ENCODE peak calls at places on chromosomes 7 and 10, in eight cellular contexts. One of them, this sample, is unnamed. For H3K9me3, the result is how much of the 10 kb centered on the place peaks cover.

GRCh38 chr7:120311028-120311788 is 38.2 kb downstream of the KCND2 start:
- DNase-seq in right atrium auricular region: no peak
- DNase-seq in DND-41: no peak
- DNase-seq in transverse colon: no peak
- DNase-seq in psoas muscle: no peak
- DNase-seq in uterus: no peak
- DNase-seq in cardiac muscle cell: no peak
- DNase-seq in heart right ventricle: no peak
- DNase-seq in this sample: no peak

GRCh38 chr7:132738254-132738653 is 162.0 kb upstream of the PLXNA4 start:
- DNase-seq in right atrium auricular region: no peak
- DNase-seq in DND-41: no peak
- DNase-seq in transverse colon: no peak
- DNase-seq in psoas muscle: no peak
- DNase-seq in uterus: no peak
- DNase-seq in cardiac muscle cell: peak
- DNase-seq in heart right ventricle: no peak
- DNase-seq in this sample: no peak

GRCh38 chr7:138091073-138091472 is 14.8 kb downstream of the AKR1D1 start:
- DNase-seq in right atrium auricular region: no peak
- DNase-seq in DND-41: no peak
- DNase-seq in transverse colon: no peak
- DNase-seq in psoas muscle: no peak
- DNase-seq in uterus: no peak
- DNase-seq in cardiac muscle cell: no peak
- DNase-seq in heart right ventricle: no peak
- DNase-seq in this sample: no peak

GRCh38 chr7:33886100-33886623 is 19.2 kb upstream of the BMPER start:
- DNase-seq in right atrium auricular region: no peak
- DNase-seq in DND-41: peak
- DNase-seq in transverse colon: no peak
- DNase-seq in psoas muscle: no peak
- DNase-seq in uterus: no peak
- DNase-seq in cardiac muscle cell: no peak
- DNase-seq in heart right ventricle: no peak
- DNase-seq in this sample: peak

GRCh38 chr7:37095122-37095521 is 353.5 kb downstream of the ELMO1 start:
- DNase-seq in right atrium auricular region: no peak
- DNase-seq in DND-41: no peak
- DNase-seq in transverse colon: no peak
- DNase-seq in psoas muscle: no peak
- DNase-seq in uterus: no peak
- DNase-seq in cardiac muscle cell: no peak
- DNase-seq in heart right ventricle: no peak
- DNase-seq in this sample: no peak

GRCh38 chr7:150340024-150340749 is 1.2 kb downstream of the RARRES2 start:
- DNase-seq in right atrium auricular region: no peak
- DNase-seq in DND-41: no peak
- DNase-seq in transverse colon: peak
- DNase-seq in psoas muscle: no peak
- DNase-seq in uterus: peak
- DNase-seq in cardiac muscle cell: peak
- DNase-seq in heart right ventricle: peak
- DNase-seq in this sample: peak

GRCh38 chr7:41955475-41956243 is 252.8 kb upstream of the INHBA start:
- DNase-seq in right atrium auricular region: peak
- DNase-seq in DND-41: no peak
- DNase-seq in transverse colon: peak
- DNase-seq in psoas muscle: peak
- DNase-seq in uterus: peak
- DNase-seq in cardiac muscle cell: peak
- DNase-seq in heart right ventricle: peak
- DNase-seq in this sample: peak

GRCh38 chr7:99193527-99194214 is 14.2 kb downstream of the KPNA7 start:
- DNase-seq in right atrium auricular region: no peak
- DNase-seq in DND-41: no peak
- DNase-seq in transverse colon: no peak
- DNase-seq in psoas muscle: no peak
- DNase-seq in uterus: no peak
- DNase-seq in cardiac muscle cell: peak
- DNase-seq in heart right ventricle: no peak
- DNase-seq in this sample: no peak

GRCh38 chr10:34824870-34825269 is 9.8 kb upstream of the PARD3 start:
- DNase-seq in right atrium auricular region: no peak
- DNase-seq in DND-41: no peak
- DNase-seq in transverse colon: no peak
- DNase-seq in psoas muscle: no peak
- DNase-seq in uterus: no peak
- DNase-seq in cardiac muscle cell: no peak
- DNase-seq in heart right ventricle: no peak
- DNase-seq in this sample: peak

GRCh38 chr10:33064706-33065105 is 106.7 kb upstream of the ITGB1 start:
- DNase-seq in right atrium auricular region: no peak
- DNase-seq in DND-41: no peak
- DNase-seq in transverse colon: no peak
- DNase-seq in psoas muscle: no peak
- DNase-seq in uterus: no peak
- DNase-seq in cardiac muscle cell: peak
- DNase-seq in heart right ventricle: no peak
- DNase-seq in this sample: no peak

GRCh38 chr7:153514006-153514405 is 538.2 kb upstream of the DPP6 start:
- DNase-seq in right atrium auricular region: no peak
- DNase-seq in DND-41: no peak
- DNase-seq in transverse colon: no peak
- DNase-seq in psoas muscle: no peak
- DNase-seq in uterus: no peak
- DNase-seq in cardiac muscle cell: no peak
- DNase-seq in heart right ventricle: no peak
- DNase-seq in this sample: no peak

GRCh38 chr7:33639552-33640197 is 265.7 kb upstream of the BMPER start:
- DNase-seq in right atrium auricular region: no peak
- DNase-seq in DND-41: no peak
- DNase-seq in transverse colon: no peak
- DNase-seq in psoas muscle: no peak
- DNase-seq in uterus: no peak
- DNase-seq in cardiac muscle cell: peak
- DNase-seq in heart right ventricle: no peak
- DNase-seq in this sample: peak

GRCh38 chr10:133151528-133151927 is 8.5 kb upstream of the KNDC1 start:
- DNase-seq in right atrium auricular region: no peak
- DNase-seq in DND-41: no peak
- DNase-seq in transverse colon: no peak
- DNase-seq in psoas muscle: no peak
- DNase-seq in uterus: no peak
- DNase-seq in cardiac muscle cell: no peak
- DNase-seq in heart right ventricle: no peak
- DNase-seq in this sample: peak

GRCh38 chr10:2137549-2138174 is 400.3 kb upstream of the ADARB2 start:
- DNase-seq in right atrium auricular region: no peak
- DNase-seq in DND-41: peak
- DNase-seq in transverse colon: no peak
- DNase-seq in psoas muscle: no peak
- DNase-seq in uterus: no peak
- DNase-seq in cardiac muscle cell: no peak
- DNase-seq in heart right ventricle: no peak
- DNase-seq in this sample: peak

GRCh38 chr7:15358112-15358511 is 203.7 kb downstream of the AGMO start:
- DNase-seq in right atrium auricular region: no peak
- DNase-seq in DND-41: no peak
- DNase-seq in transverse colon: no peak
- DNase-seq in psoas muscle: no peak
- DNase-seq in uterus: no peak
- DNase-seq in cardiac muscle cell: no peak
- DNase-seq in heart right ventricle: no peak
- DNase-seq in this sample: no peak

GRCh38 chr7:25360471-25360870 is 132.2 kb upstream of the NPVF start:
- DNase-seq in right atrium auricular region: no peak
- DNase-seq in DND-41: no peak
- DNase-seq in transverse colon: no peak
- DNase-seq in psoas muscle: no peak
- DNase-seq in uterus: no peak
- DNase-seq in cardiac muscle cell: no peak
- DNase-seq in heart right ventricle: no peak
- DNase-seq in this sample: no peak

GRCh38 chr10:58994226-58995057 is 182.0 kb upstream of the PHYHIPL start:
- DNase-seq in right atrium auricular region: no peak
- DNase-seq in DND-41: no peak
- DNase-seq in transverse colon: no peak
- DNase-seq in psoas muscle: no peak
- DNase-seq in uterus: no peak
- DNase-seq in cardiac muscle cell: no peak
- DNase-seq in heart right ventricle: no peak
- DNase-seq in this sample: no peak

GRCh38 chr7:69365588-69366241 is 232.6 kb upstream of the AUTS2 start:
- DNase-seq in right atrium auricular region: no peak
- DNase-seq in DND-41: no peak
- DNase-seq in transverse colon: no peak
- DNase-seq in psoas muscle: no peak
- DNase-seq in uterus: no peak
- DNase-seq in cardiac muscle cell: peak
- DNase-seq in heart right ventricle: no peak
- DNase-seq in this sample: no peak

GRCh38 chr7:89247207-89247606 is 451.7 kb upstream of the TEX47 start:
- DNase-seq in right atrium auricular region: no peak
- DNase-seq in DND-41: no peak
- DNase-seq in transverse colon: no peak
- DNase-seq in psoas muscle: no peak
- DNase-seq in uterus: no peak
- DNase-seq in cardiac muscle cell: no peak
- DNase-seq in heart right ventricle: no peak
- DNase-seq in this sample: peak

GRCh38 chr7:136585954-136586670 is 282.3 kb upstream of the CHRM2 start:
- DNase-seq in right atrium auricular region: no peak
- DNase-seq in DND-41: no peak
- DNase-seq in transverse colon: no peak
- DNase-seq in psoas muscle: no peak
- DNase-seq in uterus: no peak
- DNase-seq in cardiac muscle cell: no peak
- DNase-seq in heart right ventricle: no peak
- DNase-seq in this sample: no peak

GRCh38 chr10:21260060-21260792 is 265.3 kb downstream of the SKIDA1 start:
- DNase-seq in right atrium auricular region: peak
- DNase-seq in DND-41: no peak
- DNase-seq in transverse colon: no peak
- DNase-seq in psoas muscle: peak
- DNase-seq in uterus: peak
- DNase-seq in cardiac muscle cell: peak
- DNase-seq in heart right ventricle: no peak
- DNase-seq in this sample: no peak

GRCh38 chr10:47283101-47283630 is 16.8 kb upstream of the GDF10 start:
- DNase-seq in right atrium auricular region: no peak
- DNase-seq in DND-41: no peak
- DNase-seq in transverse colon: no peak
- DNase-seq in psoas muscle: no peak
- DNase-seq in uterus: no peak
- DNase-seq in cardiac muscle cell: no peak
- DNase-seq in heart right ventricle: no peak
- DNase-seq in this sample: peak

GRCh38 chr7:47069385-47070076 is 512.4 kb downstream of the TNS3 start:
- DNase-seq in right atrium auricular region: no peak
- DNase-seq in DND-41: no peak
- DNase-seq in transverse colon: no peak
- DNase-seq in psoas muscle: no peak
- DNase-seq in uterus: no peak
- DNase-seq in cardiac muscle cell: no peak
- DNase-seq in heart right ventricle: no peak
- DNase-seq in this sample: no peak

DNA sequence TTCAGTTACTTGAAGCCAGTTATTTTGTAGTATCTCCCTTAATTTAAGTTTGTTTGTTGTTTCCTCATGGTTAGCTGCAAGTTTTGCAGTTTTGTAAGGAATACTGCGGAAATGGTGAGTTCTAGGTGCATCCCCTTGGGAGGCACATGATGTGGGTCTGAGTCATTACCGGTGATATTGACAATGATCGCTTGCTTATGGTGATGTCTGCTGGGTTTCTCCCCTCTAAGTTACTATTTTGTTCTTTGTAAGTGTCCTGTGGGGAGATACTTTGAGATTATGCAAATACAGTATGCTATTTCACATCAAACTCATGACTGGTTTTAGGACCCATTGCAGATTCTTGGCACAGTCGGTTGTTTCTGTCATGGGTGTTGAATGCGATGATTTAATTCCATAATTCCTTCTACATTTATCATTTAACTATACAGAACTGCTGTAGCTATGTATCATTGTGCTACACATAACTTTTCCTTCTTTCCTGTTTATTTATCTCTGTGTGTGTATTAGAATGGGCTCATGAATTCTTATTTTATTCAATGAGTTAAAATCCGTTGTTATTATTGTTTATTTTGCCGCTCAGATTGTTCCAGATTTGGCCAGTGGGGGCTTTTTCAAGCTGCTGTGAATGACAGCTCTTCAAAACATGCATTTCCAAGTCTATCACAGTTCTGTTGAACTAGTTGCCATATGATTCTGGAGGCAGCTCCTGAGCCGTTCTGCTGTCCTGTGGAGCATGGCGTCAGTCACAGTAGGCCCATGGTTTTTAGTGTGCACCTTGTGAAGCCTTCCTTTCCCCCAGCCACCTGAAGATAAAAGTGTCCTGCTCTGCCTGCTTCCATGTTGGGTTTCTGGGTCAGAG is 18.4 kb downstream of the TSPAN14 start:
- DNase-seq in right atrium auricular region: no peak
- DNase-seq in DND-41: no peak
- DNase-seq in transverse colon: no peak
- DNase-seq in psoas muscle: no peak
- DNase-seq in uterus: no peak
- DNase-seq in cardiac muscle cell: peak
- DNase-seq in heart right ventricle: no peak
- DNase-seq in this sample: no peak
- TF ChIP-seq CTCF in right atrium auricular region: no peak
- TF ChIP-seq CTCF in DND-41: no peak
- TF ChIP-seq CTCF in transverse colon: no peak
- TF ChIP-seq CTCF in psoas muscle: no peak
- TF ChIP-seq CTCF in uterus: no peak
- TF ChIP-seq CTCF in cardiac muscle cell: no peak
- TF ChIP-seq CTCF in heart right ventricle: no peak
- TF ChIP-seq CTCF in this sample: no peak

GRCh38 chr10:104318096-104318725 is 20.1 kb downstream of the ITPRIP start:
- DNase-seq in right atrium auricular region: no peak
- DNase-seq in DND-41: no peak
- DNase-seq in transverse colon: no peak
- DNase-seq in psoas muscle: no peak
- DNase-seq in uterus: no peak
- DNase-seq in cardiac muscle cell: no peak
- DNase-seq in heart right ventricle: no peak
- DNase-seq in this sample: no peak
- H3K27ac ChIP-seq in right atrium auricular region: peak
- H3K27ac ChIP-seq in DND-41: no peak
- H3K27ac ChIP-seq in transverse colon: peak
- H3K27ac ChIP-seq in psoas muscle: peak
- H3K27ac ChIP-seq in uterus: peak
- H3K27ac ChIP-seq in cardiac muscle cell: no peak
- H3K27ac ChIP-seq in heart right ventricle: peak
- H3K27ac ChIP-seq in this sample: no peak

GRCh38 chr7:123480107-123480506 is 54.3 kb downstream of the IQUB start:
- DNase-seq in right atrium auricular region: no peak
- DNase-seq in DND-41: no peak
- DNase-seq in transverse colon: no peak
- DNase-seq in psoas muscle: no peak
- DNase-seq in uterus: no peak
- DNase-seq in cardiac muscle cell: no peak
- DNase-seq in heart right ventricle: no peak
- DNase-seq in this sample: no peak
- H3K9me3 ChIP-seq in right atrium auricular region: under half
- H3K9me3 ChIP-seq in DND-41: under half
- H3K9me3 ChIP-seq in transverse colon: under half
- H3K9me3 ChIP-seq in psoas muscle: under half
- H3K9me3 ChIP-seq in uterus: under half
- H3K9me3 ChIP-seq in cardiac muscle cell: under half
- H3K9me3 ChIP-seq in heart right ventricle: under half
- H3K9me3 ChIP-seq in this sample: under half

GRCh38 chr10:93006435-93007039 is 54.1 kb upstream of the CYP26C1 start:
- DNase-seq in right atrium auricular region: no peak
- DNase-seq in DND-41: no peak
- DNase-seq in transverse colon: no peak
- DNase-seq in psoas muscle: no peak
- DNase-seq in uterus: no peak
- DNase-seq in cardiac muscle cell: peak
- DNase-seq in heart right ventricle: no peak
- DNase-seq in this sample: no peak
- TF ChIP-seq CTCF in right atrium auricular region: peak
- TF ChIP-seq CTCF in DND-41: peak
- TF ChIP-seq CTCF in transverse colon: peak
- TF ChIP-seq CTCF in psoas muscle: peak
- TF ChIP-seq CTCF in uterus: no peak
- TF ChIP-seq CTCF in cardiac muscle cell: peak
- TF ChIP-seq CTCF in heart right ventricle: no peak
- TF ChIP-seq CTCF in this sample: peak